ENCODE peak calls at places on chromosomes 1 and 21, in eight cellular contexts. One of them, this sample, is unnamed.

GRCh38 chr1:78060857-78061563 is 15.2 kb downstream of the GIPC2 start:
- DNase-seq in stimulated activated naive CD8-positive, alpha-beta T cell treated with anti-CD3 and anti-CD28 coated beads, Interleukin-15, amount 100 ng/mL, for 72 hours: no peak
- DNase-seq in HEK293T: no peak
- DNase-seq in fibroblast of lung: peak
- DNase-seq in stimulated activated CD4-positive, alpha-beta T cell treated with anti-CD3 and anti-CD28 coated beads, Interleukin-4, amount 100 ng/mL, for 48 hours: no peak
- DNase-seq in CD8-positive, alpha-beta memory T cell: no peak
- DNase-seq in dorsolateral prefrontal cortex: no peak
- DNase-seq in naive thymus-derived CD8-positive, alpha-beta T cell: no peak
- DNase-seq in this sample: no peak

GRCh38 chr21:32256873-32257620 is 21.8 kb downstream of the MIS18A start:
- DNase-seq in CD8-positive, alpha-beta memory T cell: no peak
- DNase-seq in naive thymus-derived CD8-positive, alpha-beta T cell: no peak
- DNase-seq in fibroblast of lung: peak
- DNase-seq in stimulated activated CD4-positive, alpha-beta T cell treated with anti-CD3 and anti-CD28 coated beads, Interleukin-4, amount 100 ng/mL, for 48 hours: no peak
- DNase-seq in stimulated activated naive CD8-positive, alpha-beta T cell treated with anti-CD3 and anti-CD28 coated beads, Interleukin-15, amount 100 ng/mL, for 72 hours: no peak
- DNase-seq in HEK293T: no peak
- DNase-seq in dorsolateral prefrontal cortex: peak
- DNase-seq in this sample: no peak

GRCh38 chr1:92461364-92462097 is 25.2 kb downstream of the GFI1 start:
- DNase-seq in dorsolateral prefrontal cortex: no peak
- DNase-seq in stimulated activated naive CD8-positive, alpha-beta T cell treated with anti-CD3 and anti-CD28 coated beads, Interleukin-15, amount 100 ng/mL, for 72 hours: no peak
- DNase-seq in stimulated activated CD4-positive, alpha-beta T cell treated with anti-CD3 and anti-CD28 coated beads, Interleukin-4, amount 100 ng/mL, for 48 hours: no peak
- DNase-seq in CD8-positive, alpha-beta memory T cell: no peak
- DNase-seq in HEK293T: no peak
- DNase-seq in naive thymus-derived CD8-positive, alpha-beta T cell: no peak
- DNase-seq in fibroblast of lung: no peak
- DNase-seq in this sample: peak

GRCh38 chr1:41898191-41898713 is 20.5 kb downstream of the HIVEP3 start:
- DNase-seq in HEK293T: no peak
- DNase-seq in stimulated activated CD4-positive, alpha-beta T cell treated with anti-CD3 and anti-CD28 coated beads, Interleukin-4, amount 100 ng/mL, for 48 hours: peak
- DNase-seq in naive thymus-derived CD8-positive, alpha-beta T cell: peak
- DNase-seq in stimulated activated naive CD8-positive, alpha-beta T cell treated with anti-CD3 and anti-CD28 coated beads, Interleukin-15, amount 100 ng/mL, for 72 hours: peak
- DNase-seq in CD8-positive, alpha-beta memory T cell: peak
- DNase-seq in fibroblast of lung: peak
- DNase-seq in dorsolateral prefrontal cortex: no peak
- DNase-seq in this sample: peak

GRCh38 chr1:107559881-107560280 is 405.1 kb downstream of the VAV3 start:
- DNase-seq in dorsolateral prefrontal cortex: no peak
- DNase-seq in stimulated activated naive CD8-positive, alpha-beta T cell treated with anti-CD3 and anti-CD28 coated beads, Interleukin-15, amount 100 ng/mL, for 72 hours: no peak
- DNase-seq in fibroblast of lung: peak
- DNase-seq in naive thymus-derived CD8-positive, alpha-beta T cell: no peak
- DNase-seq in CD8-positive, alpha-beta memory T cell: no peak
- DNase-seq in stimulated activated CD4-positive, alpha-beta T cell treated with anti-CD3 and anti-CD28 coated beads, Interleukin-4, amount 100 ng/mL, for 48 hours: no peak
- DNase-seq in HEK293T: no peak
- DNase-seq in this sample: no peak

GRCh38 chr1:11151854-11152612 is 37.1 kb upstream of the ANGPTL7 start:
- DNase-seq in HEK293T: no peak
- DNase-seq in naive thymus-derived CD8-positive, alpha-beta T cell: no peak
- DNase-seq in fibroblast of lung: peak
- DNase-seq in dorsolateral prefrontal cortex: no peak
- DNase-seq in stimulated activated naive CD8-positive, alpha-beta T cell treated with anti-CD3 and anti-CD28 coated beads, Interleukin-15, amount 100 ng/mL, for 72 hours: no peak
- DNase-seq in CD8-positive, alpha-beta memory T cell: no peak
- DNase-seq in stimulated activated CD4-positive, alpha-beta T cell treated with anti-CD3 and anti-CD28 coated beads, Interleukin-4, amount 100 ng/mL, for 48 hours: no peak
- DNase-seq in this sample: no peak

GRCh38 chr1:174768949-174769348 is 230.8 kb upstream of the CACYBP start:
- DNase-seq in HEK293T: no peak
- DNase-seq in naive thymus-derived CD8-positive, alpha-beta T cell: no peak
- DNase-seq in fibroblast of lung: no peak
- DNase-seq in stimulated activated naive CD8-positive, alpha-beta T cell treated with anti-CD3 and anti-CD28 coated beads, Interleukin-15, amount 100 ng/mL, for 72 hours: no peak
- DNase-seq in CD8-positive, alpha-beta memory T cell: no peak
- DNase-seq in dorsolateral prefrontal cortex: no peak
- DNase-seq in stimulated activated CD4-positive, alpha-beta T cell treated with anti-CD3 and anti-CD28 coated beads, Interleukin-4, amount 100 ng/mL, for 48 hours: no peak
- DNase-seq in this sample: no peak

GRCh38 chr1:71087713-71088112 is 6.9 kb upstream of the ZRANB2 start:
- DNase-seq in dorsolateral prefrontal cortex: no peak
- DNase-seq in stimulated activated CD4-positive, alpha-beta T cell treated with anti-CD3 and anti-CD28 coated beads, Interleukin-4, amount 100 ng/mL, for 48 hours: no peak
- DNase-seq in naive thymus-derived CD8-positive, alpha-beta T cell: no peak
- DNase-seq in fibroblast of lung: no peak
- DNase-seq in HEK293T: no peak
- DNase-seq in stimulated activated naive CD8-positive, alpha-beta T cell treated with anti-CD3 and anti-CD28 coated beads, Interleukin-15, amount 100 ng/mL, for 72 hours: no peak
- DNase-seq in CD8-positive, alpha-beta memory T cell: no peak
- DNase-seq in this sample: no peak

GRCh38 chr21:33362044-33362555 is 37.3 kb downstream of the IFNAR1 start:
- DNase-seq in stimulated activated naive CD8-positive, alpha-beta T cell treated with anti-CD3 and anti-CD28 coated beads, Interleukin-15, amount 100 ng/mL, for 72 hours: peak
- DNase-seq in naive thymus-derived CD8-positive, alpha-beta T cell: peak
- DNase-seq in HEK293T: no peak
- DNase-seq in CD8-positive, alpha-beta memory T cell: peak
- DNase-seq in stimulated activated CD4-positive, alpha-beta T cell treated with anti-CD3 and anti-CD28 coated beads, Interleukin-4, amount 100 ng/mL, for 48 hours: no peak
- DNase-seq in fibroblast of lung: no peak
- DNase-seq in dorsolateral prefrontal cortex: peak
- DNase-seq in this sample: peak

GRCh38 chr1:45499415-45499769 is 481 bp downstream of the CCDC163 start:
- DNase-seq in naive thymus-derived CD8-positive, alpha-beta T cell: no peak
- DNase-seq in stimulated activated CD4-positive, alpha-beta T cell treated with anti-CD3 and anti-CD28 coated beads, Interleukin-4, amount 100 ng/mL, for 48 hours: no peak
- DNase-seq in CD8-positive, alpha-beta memory T cell: no peak
- DNase-seq in fibroblast of lung: peak
- DNase-seq in stimulated activated naive CD8-positive, alpha-beta T cell treated with anti-CD3 and anti-CD28 coated beads, Interleukin-15, amount 100 ng/mL, for 72 hours: peak
- DNase-seq in dorsolateral prefrontal cortex: no peak
- DNase-seq in HEK293T: no peak
- DNase-seq in this sample: peak

GRCh38 chr1:68384321-68384813 is 65.4 kb downstream of the RPE65 start:
- DNase-seq in naive thymus-derived CD8-positive, alpha-beta T cell: no peak
- DNase-seq in HEK293T: peak
- DNase-seq in dorsolateral prefrontal cortex: peak
- DNase-seq in CD8-positive, alpha-beta memory T cell: no peak
- DNase-seq in stimulated activated CD4-positive, alpha-beta T cell treated with anti-CD3 and anti-CD28 coated beads, Interleukin-4, amount 100 ng/mL, for 48 hours: no peak
- DNase-seq in fibroblast of lung: peak
- DNase-seq in stimulated activated naive CD8-positive, alpha-beta T cell treated with anti-CD3 and anti-CD28 coated beads, Interleukin-15, amount 100 ng/mL, for 72 hours: no peak
- DNase-seq in this sample: no peak

GRCh38 chr21:45067462-45068285 is 6.7 kb upstream of the ADARB1 start:
- DNase-seq in fibroblast of lung: no peak
- DNase-seq in naive thymus-derived CD8-positive, alpha-beta T cell: no peak
- DNase-seq in stimulated activated CD4-positive, alpha-beta T cell treated with anti-CD3 and anti-CD28 coated beads, Interleukin-4, amount 100 ng/mL, for 48 hours: no peak
- DNase-seq in CD8-positive, alpha-beta memory T cell: no peak
- DNase-seq in stimulated activated naive CD8-positive, alpha-beta T cell treated with anti-CD3 and anti-CD28 coated beads, Interleukin-15, amount 100 ng/mL, for 72 hours: no peak
- DNase-seq in dorsolateral prefrontal cortex: no peak
- DNase-seq in HEK293T: no peak
- DNase-seq in this sample: no peak

GRCh38 chr1:77438239-77438913 is 156.6 kb downstream of the AK5 start:
- DNase-seq in naive thymus-derived CD8-positive, alpha-beta T cell: no peak
- DNase-seq in fibroblast of lung: peak
- DNase-seq in stimulated activated CD4-positive, alpha-beta T cell treated with anti-CD3 and anti-CD28 coated beads, Interleukin-4, amount 100 ng/mL, for 48 hours: no peak
- DNase-seq in CD8-positive, alpha-beta memory T cell: no peak
- DNase-seq in stimulated activated naive CD8-positive, alpha-beta T cell treated with anti-CD3 and anti-CD28 coated beads, Interleukin-15, amount 100 ng/mL, for 72 hours: no peak
- DNase-seq in HEK293T: no peak
- DNase-seq in dorsolateral prefrontal cortex: peak
- DNase-seq in this sample: no peak

This sample was measured in KG1.